ENCODE peak calls at places on chromosome 3, in eight cellular contexts. R is stomach; U is astrocyte; O is HCT116; K is effector memory CD4-positive, alpha-beta T cell; P is right atrium auricular region; E is GM23248; X is lower lobe of right lung. F is an unnamed sample.

GRCh38 chr3:129632977-129633376 is 26.5 kb upstream of the PLXND1 start:
- DNase-seq in R (no peak), U (no peak), O (no peak), K (no peak), P (no peak), E (no peak), X (no peak), F (no peak)

GRCh38 chr3:169283902-169284451 is 379.5 kb downstream of the MECOM start:
- DNase-seq in R (peak), U (no peak), O (no peak), K (no peak), P (no peak), E (no peak), X (no peak), F (no peak)

GRCh38 chr3:169619793-169620192 is 43.7 kb downstream of the MECOM start:
- DNase-seq in R (no peak), U (no peak), O (no peak), K (no peak), P (no peak), E (no peak), X (no peak), F (no peak)

GRCh38 chr3:10511809-10512494 is 6.6 kb upstream of the ATP2B2 start:
- DNase-seq in R (no peak), U (peak), O (no peak), K (no peak), P (no peak), E (peak), X (no peak), F (no peak)

GRCh38 chr3:46923559-46924350 is 46.2 kb downstream of the PTH1R start:
- DNase-seq in R (peak), U (no peak), O (no peak), K (peak), P (no peak), E (peak), X (peak), F (peak)

GRCh38 chr3:122435950-122436349 is 20.1 kb upstream of the WDR5B start:
- DNase-seq in R (no peak), U (no peak), O (no peak), K (no peak), P (no peak), E (no peak), X (no peak), F (no peak)

GRCh38 chr3:53187430-53187829 is 26.4 kb downstream of the PRKCD start:
- DNase-seq in R (no peak), U (peak), O (no peak), K (no peak), P (no peak), E (no peak), X (no peak), F (no peak)

GRCh38 chr3:189631373-189631408 is at the start of gene TP63:
- DNase-seq in R (no peak), U (no peak), O (no peak), K (no peak), P (no peak), E (no peak), X (no peak), F (no peak)

GRCh38 chr3:26307805-26308204 is 314.8 kb upstream of the LRRC3B start:
- DNase-seq in R (no peak), U (no peak), O (no peak), K (no peak), P (no peak), E (no peak), X (no peak), F (no peak)

GRCh38 chr3:18207232-18207631 is 217.9 kb downstream of the SATB1 start:
- DNase-seq in R (no peak), U (no peak), O (no peak), K (no peak), P (no peak), E (no peak), X (no peak), F (no peak)

GRCh38 chr3:66107855-66108254 is 69.1 kb upstream of the MAGI1 start:
- DNase-seq in R (no peak), U (peak), O (no peak), K (no peak), P (no peak), E (peak), X (no peak), F (no peak)

GRCh38 chr3:71067977-71068376 is 515.6 kb downstream of the FOXP1 start:
- DNase-seq in R (no peak), U (no peak), O (no peak), K (no peak), P (no peak), E (no peak), X (no peak), F (no peak)

GRCh38 chr3:148307443-148307843 is 390.3 kb upstream of the AGTR1 start:
- DNase-seq in R (no peak), U (no peak), O (no peak), K (no peak), P (no peak), E (no peak), X (no peak), F (no peak)

GRCh38 chr3:23537006-23537620 is 268.6 kb upstream of the UBE2E1 start:
- DNase-seq in R (no peak), U (no peak), O (no peak), K (no peak), P (no peak), E (no peak), X (no peak), F (no peak)

GRCh38 chr3:136559896-136560295 is 192.3 kb downstream of the STAG1 start:
- DNase-seq in R (no peak), U (peak), O (no peak), K (no peak), P (no peak), E (peak), X (no peak), F (no peak)

GRCh38 chr3:38281895-38282686 is at the start of gene SLC22A14:
- DNase-seq in R (no peak), U (no peak), O (no peak), K (no peak), P (no peak), E (no peak), X (no peak), F (no peak)

GRCh38 chr3:9710174-9710739 is 6.6 kb downstream of the CPNE9 start:
- DNase-seq in R (no peak), U (no peak), O (no peak), K (no peak), P (no peak), E (no peak), X (no peak), F (no peak)

GRCh38 chr3:148453764-148454163 is 243.9 kb upstream of the AGTR1 start:
- DNase-seq in R (no peak), U (no peak), O (no peak), K (no peak), P (no peak), E (no peak), X (no peak), F (no peak)

GRCh38 chr3:149765762-149766334 is 13.6 kb upstream of the COMMD2 start:
- DNase-seq in R (no peak), U (peak), O (no peak), K (no peak), P (no peak), E (peak), X (no peak), F (no peak)

GRCh38 chr3:102419786-102420185 is 15.0 kb upstream of the ZPLD1 start:
- DNase-seq in R (no peak), U (no peak), O (no peak), K (no peak), P (no peak), E (no peak), X (no peak), F (no peak)

GRCh38 chr3:34260266-34260990 is 462.0 kb downstream of the PDCD6IP start:
- DNase-seq in R (peak), U (peak), O (peak), K (no peak), P (peak), E (peak), X (peak), F (no peak)

GRCh38 chr3:59818033-59818936 is 768.5 kb upstream of the CFAP20DC start:
- DNase-seq in R (peak), U (peak), O (peak), K (no peak), P (peak), E (peak), X (peak), F (peak)

GRCh38 chr3:42228796-42229195 is 37.2 kb downstream of the CCK start:
- DNase-seq in R (no peak), U (no peak), O (no peak), K (no peak), P (no peak), E (peak), X (no peak), F (no peak)

GRCh38 chr3:33488246-33488645 is 48.0 kb upstream of the UBP1 start:
- DNase-seq in R (no peak), U (no peak), O (no peak), K (no peak), P (no peak), E (no peak), X (no peak), F (no peak)

GRCh38 chr3:9666704-9667445 is 17.6 kb downstream of the MTMR14 start:
- DNase-seq in R (no peak), U (no peak), O (no peak), K (no peak), P (no peak), E (no peak), X (no peak), F (peak)

GRCh38 chr3:24387000-24387399 is 107.7 kb downstream of the THRB start:
- DNase-seq in R (no peak), U (peak), O (no peak), K (no peak), P (no peak), E (peak), X (no peak), F (no peak)

GRCh38 chr3:151316267-151316991 is at the start of gene GPR87:
- DNase-seq in R (no peak), U (peak), O (peak), K (no peak), P (no peak), E (peak), X (no peak), F (no peak)

GRCh38 chr3:138694287-138695007 is 85.9 kb downstream of the FAIM start:
- DNase-seq in R (no peak), U (peak), O (peak), K (no peak), P (no peak), E (peak), X (no peak), F (no peak)

GRCh38 chr3:125121246-125122010 is 65.6 kb upstream of the HEG1 start:
- DNase-seq in R (no peak), U (no peak), O (no peak), K (no peak), P (no peak), E (no peak), X (no peak), F (no peak)

GRCh38 chr3:33440328-33440577 is at the start of gene UBP1:
- DNase-seq in R (peak), U (no peak), O (no peak), K (no peak), P (no peak), E (no peak), X (peak), F (no peak)

GRCh38 chr3:126887686-126888085 is 95.2 kb upstream of the PLXNA1 start:
- DNase-seq in R (no peak), U (no peak), O (no peak), K (no peak), P (no peak), E (no peak), X (no peak), F (no peak)

GRCh38 chr3:188788621-188789081 is 383.1 kb upstream of the TPRG1 start:
- DNase-seq in R (no peak), U (peak), O (no peak), K (no peak), P (no peak), E (peak), X (no peak), F (no peak)

GRCh38 chr3:175082631-175083030 is 223.5 kb downstream of the NAALADL2 start:
- DNase-seq in R (no peak), U (no peak), O (no peak), K (no peak), P (no peak), E (no peak), X (no peak), F (no peak)

GRCh38 chr3:4824948-4825325 is 154.3 kb upstream of the BHLHE40 start:
- DNase-seq in R (no peak), U (peak), O (peak), K (no peak), P (no peak), E (peak), X (no peak), F (no peak)

GRCh38 chr3:126550488-126551051 is 8.2 kb downstream of the C3orf22 start:
- DNase-seq in R (peak), U (no peak), O (no peak), K (no peak), P (peak), E (no peak), X (peak), F (peak)

GRCh38 chr3:80285370-80285769 is 517.6 kb upstream of the ROBO1 start:
- DNase-seq in R (no peak), U (peak), O (no peak), K (no peak), P (no peak), E (no peak), X (no peak), F (no peak)

GRCh38 chr3:154384504-154384903 is 45.5 kb downstream of the GPR149 start:
- DNase-seq in R (no peak), U (no peak), O (no peak), K (no peak), P (no peak), E (no peak), X (no peak), F (no peak)

GRCh38 chr3:154389861-154390260 is 40.1 kb downstream of the GPR149 start:
- DNase-seq in R (no peak), U (no peak), O (no peak), K (no peak), P (no peak), E (no peak), X (no peak), F (no peak)
- H3K4me3 ChIP-seq in R (no peak), U (no peak), O (no peak), K (no peak), P (no peak), E (no peak), X (no peak), F (no peak)

GRCh38 chr3:166809520-166809919 is 570.6 kb downstream of the ZBBX start:
- DNase-seq in R (no peak), U (no peak), O (no peak), K (no peak), P (no peak), E (no peak), X (no peak), F (no peak)
- H3K27ac ChIP-seq in R (no peak), U (no peak), O (no peak), K (no peak), P (no peak), E (no peak), X (no peak), F (no peak)

GRCh38 chr3:45795509-45795881 is 841 bp downstream of the SLC6A20 start:
- DNase-seq in R (no peak), U (peak), O (no peak), K (no peak), P (no peak), E (peak), X (no peak), F (no peak)
- H3K4me3 ChIP-seq in R (peak), U (no peak), O (peak), K (peak), P (no peak), E (no peak), X (peak), F (no peak)

DNA sequence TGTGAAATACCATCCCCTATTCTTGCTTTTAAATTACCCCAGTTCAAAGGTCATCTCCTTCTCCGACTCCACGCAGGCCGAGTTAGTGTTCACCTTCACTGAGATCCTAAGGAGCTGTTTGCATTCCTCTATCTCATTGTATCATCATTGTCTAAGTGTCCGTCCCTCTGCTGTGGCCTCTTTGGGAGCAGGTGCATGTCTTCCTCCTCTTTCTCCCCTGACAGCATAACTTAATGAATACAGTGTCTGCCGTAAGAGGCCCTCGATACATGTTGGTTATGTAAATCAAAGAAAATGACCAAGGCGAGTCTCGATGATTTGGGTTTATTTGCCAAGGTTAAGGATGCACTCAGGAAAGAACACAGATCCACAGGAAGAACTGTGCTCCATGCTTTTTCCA is 4.9 kb upstream of the PPP1R2 start:
- DNase-seq in R (no peak), U (no peak), O (no peak), K (no peak), P (no peak), E (no peak), X (no peak), F (no peak)
- H3K27ac ChIP-seq in R (no peak), U (no peak), O (no peak), K (peak), P (no peak), E (no peak), X (no peak), F (no peak)

DNA sequence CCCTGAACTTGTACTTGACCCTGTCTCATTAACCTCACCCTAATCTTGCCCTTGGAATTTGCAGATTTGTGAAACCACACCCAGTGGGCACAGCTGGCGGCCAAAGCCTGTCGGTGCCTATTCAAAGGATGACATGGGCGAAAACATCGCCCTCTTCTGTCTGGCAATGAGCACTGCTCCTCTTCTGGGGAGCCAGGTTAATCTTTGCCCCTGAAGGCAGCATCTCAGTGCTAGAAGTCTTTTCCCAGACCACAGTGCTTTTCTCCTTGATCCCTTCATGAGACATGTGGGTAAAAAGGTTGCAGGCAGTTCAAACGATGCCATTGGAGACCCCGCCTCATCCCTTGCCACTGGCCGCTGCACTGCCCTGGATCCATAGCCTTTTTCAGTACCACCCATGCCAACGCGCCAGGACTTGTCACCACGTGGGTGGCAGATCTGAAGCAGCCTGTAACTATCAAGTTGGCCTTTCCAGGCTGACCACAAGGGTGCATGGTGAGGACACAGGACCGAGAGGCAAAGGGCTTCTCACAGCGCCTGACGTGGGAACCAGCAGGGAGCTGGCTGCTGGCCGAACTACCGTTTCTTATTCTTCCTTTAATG is 6.5 kb upstream of the DNASE1L3 start:
- DNase-seq in R (peak), U (peak), O (peak), K (peak), P (peak), E (peak), X (peak), F (peak)
- H3K4me3 ChIP-seq in R (no peak), U (no peak), O (peak), K (no peak), P (no peak), E (no peak), X (no peak), F (no peak)